ENCODE peak calls at places on chromosomes 1 and 21, in five cellular contexts. One of them, this sample, is unnamed.

GRCh38 chr1:2208309-2209239 is 14.0 kb upstream of the FAAP20 start:
- DNase-seq in HFF-Myc: no peak
- DNase-seq in IMR-90: peak
- DNase-seq in psoas muscle: peak
- DNase-seq in lower leg skin: no peak
- DNase-seq in this sample: peak

GRCh38 chr21:30625449-30625848 is 5.0 kb downstream of the KRTAP20-4 start:
- DNase-seq in psoas muscle: no peak
- DNase-seq in IMR-90: no peak
- DNase-seq in lower leg skin: no peak
- DNase-seq in HFF-Myc: no peak
- DNase-seq in this sample: no peak

GRCh38 chr1:246726255-246726679 is 2.1 kb downstream of the SCCPDH start:
- DNase-seq in HFF-Myc: no peak
- DNase-seq in IMR-90: no peak
- DNase-seq in lower leg skin: no peak
- DNase-seq in psoas muscle: no peak
- DNase-seq in this sample: no peak

GRCh38 chr1:91160363-91161075 is 138.7 kb upstream of the ZNF644 start:
- DNase-seq in psoas muscle: no peak
- DNase-seq in IMR-90: no peak
- DNase-seq in lower leg skin: no peak
- DNase-seq in HFF-Myc: no peak
- DNase-seq in this sample: no peak

GRCh38 chr1:1121611-1122077 is 5.8 kb upstream of the C1orf159 start:
- DNase-seq in HFF-Myc: no peak
- DNase-seq in psoas muscle: no peak
- DNase-seq in lower leg skin: no peak
- DNase-seq in IMR-90: no peak
- DNase-seq in this sample: no peak

GRCh38 chr1:154884868-154885706 is 15.0 kb upstream of the KCNN3 start:
- DNase-seq in psoas muscle: no peak
- DNase-seq in IMR-90: no peak
- DNase-seq in HFF-Myc: no peak
- DNase-seq in lower leg skin: no peak
- DNase-seq in this sample: no peak

GRCh38 chr21:20570824-20571232 is 427.4 kb upstream of the NCAM2 start:
- DNase-seq in lower leg skin: no peak
- DNase-seq in psoas muscle: no peak
- DNase-seq in HFF-Myc: no peak
- DNase-seq in IMR-90: no peak
- DNase-seq in this sample: no peak

GRCh38 chr1:214525535-214526019 is 25.8 kb downstream of the PTPN14 start:
- DNase-seq in IMR-90: peak
- DNase-seq in HFF-Myc: no peak
- DNase-seq in psoas muscle: no peak
- DNase-seq in lower leg skin: no peak
- DNase-seq in this sample: peak

GRCh38 chr1:53086504-53087070 is 24.6 kb downstream of the PODN start:
- DNase-seq in psoas muscle: no peak
- DNase-seq in lower leg skin: no peak
- DNase-seq in HFF-Myc: no peak
- DNase-seq in IMR-90: no peak
- DNase-seq in this sample: no peak

GRCh38 chr1:47627016-47627415 is 189.2 kb downstream of the FOXD2 start:
- DNase-seq in HFF-Myc: no peak
- DNase-seq in psoas muscle: no peak
- DNase-seq in lower leg skin: no peak
- DNase-seq in IMR-90: no peak
- DNase-seq in this sample: no peak

GRCh38 chr1:187685338-187685737 is 856.6 kb downstream of the PLA2G4A start:
- DNase-seq in lower leg skin: no peak
- DNase-seq in HFF-Myc: no peak
- DNase-seq in psoas muscle: no peak
- DNase-seq in IMR-90: peak
- DNase-seq in this sample: no peak

GRCh38 chr21:33490991-33491372 is 534 bp downstream of the DNAJC28 start:
- DNase-seq in psoas muscle: no peak
- DNase-seq in IMR-90: no peak
- DNase-seq in lower leg skin: no peak
- DNase-seq in HFF-Myc: no peak
- DNase-seq in this sample: no peak

GRCh38 chr1:99677416-99677815 is 31.5 kb downstream of the PALMD start:
- DNase-seq in HFF-Myc: no peak
- DNase-seq in IMR-90: no peak
- DNase-seq in lower leg skin: no peak
- DNase-seq in psoas muscle: no peak
- DNase-seq in this sample: no peak
- TF ChIP-seq CTCF in HFF-Myc: no peak
- TF ChIP-seq CTCF in IMR-90: no peak
- TF ChIP-seq CTCF in lower leg skin: no peak
- TF ChIP-seq CTCF in psoas muscle: no peak
- TF ChIP-seq CTCF in this sample: no peak

DNA sequence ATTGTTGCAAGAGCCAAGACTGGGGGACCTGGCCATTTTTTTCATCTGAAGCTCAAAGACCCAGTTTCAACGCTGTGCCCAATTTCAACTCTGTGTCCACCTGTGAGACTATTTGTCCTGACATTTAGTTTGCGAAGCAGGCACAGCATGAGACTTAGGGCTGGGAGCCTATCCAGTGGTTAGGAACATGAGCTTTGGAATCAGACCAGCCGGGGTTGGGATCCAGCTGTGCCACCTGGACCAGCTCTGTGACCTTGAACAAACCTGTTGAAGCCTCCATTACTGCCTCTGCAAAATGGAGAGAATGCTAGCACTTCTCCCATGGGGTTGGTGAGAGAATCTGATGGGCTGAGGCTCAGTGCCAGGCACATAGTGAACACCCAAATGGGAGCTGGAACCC is 206.1 kb upstream of the TMEM51 start:
- DNase-seq in psoas muscle: no peak
- DNase-seq in lower leg skin: no peak
- DNase-seq in HFF-Myc: no peak
- DNase-seq in IMR-90: no peak
- DNase-seq in this sample: no peak
- H3K4me3 ChIP-seq in psoas muscle: no peak
- H3K4me3 ChIP-seq in lower leg skin: no peak
- H3K4me3 ChIP-seq in HFF-Myc: no peak
- H3K4me3 ChIP-seq in IMR-90: peak
- H3K4me3 ChIP-seq in this sample: no peak

GRCh38 chr1:67213164-67213563 is 46.9 kb downstream of the IL23R start:
- DNase-seq in lower leg skin: no peak
- DNase-seq in IMR-90: peak
- DNase-seq in psoas muscle: no peak
- DNase-seq in HFF-Myc: no peak
- DNase-seq in this sample: no peak
- TF ChIP-seq CTCF in lower leg skin: no peak
- TF ChIP-seq CTCF in IMR-90: peak
- TF ChIP-seq CTCF in psoas muscle: peak
- TF ChIP-seq CTCF in HFF-Myc: peak
- TF ChIP-seq CTCF in this sample: peak

DNA sequence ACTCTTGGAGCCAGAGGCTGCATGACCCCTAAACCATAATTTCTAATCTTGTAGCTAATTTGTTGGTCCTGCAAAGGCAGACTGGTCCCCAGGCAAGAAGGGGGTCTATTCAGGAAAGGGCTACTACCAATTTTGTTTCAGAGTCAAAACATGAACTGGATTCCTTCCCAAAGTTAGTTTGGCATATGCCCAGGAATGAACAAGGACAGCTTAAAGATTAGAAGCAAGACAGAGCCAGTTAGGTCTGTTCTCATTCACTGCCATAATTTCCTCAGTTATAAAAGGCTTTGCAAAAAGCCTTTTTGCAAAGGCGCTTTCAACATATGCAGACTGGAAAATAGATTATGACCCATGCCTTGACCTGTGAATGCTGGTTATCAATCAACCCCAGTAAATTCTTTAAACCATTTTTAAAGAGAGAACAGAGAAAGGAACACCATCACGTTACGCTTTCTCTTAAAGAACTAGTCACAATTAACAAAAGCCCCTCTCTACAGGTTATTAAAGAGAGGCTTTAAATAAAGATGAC is 1.6 kb upstream of the FRRS1 start:
- DNase-seq in IMR-90: no peak
- DNase-seq in psoas muscle: no peak
- DNase-seq in HFF-Myc: no peak
- DNase-seq in lower leg skin: no peak
- DNase-seq in this sample: no peak
- H3K4me3 ChIP-seq in IMR-90: no peak
- H3K4me3 ChIP-seq in psoas muscle: no peak
- H3K4me3 ChIP-seq in HFF-Myc: no peak
- H3K4me3 ChIP-seq in lower leg skin: no peak
- H3K4me3 ChIP-seq in this sample: no peak

GRCh38 chr1:92298573-92299476 is at the start of the genes GLMN and RPAP2:
- DNase-seq in psoas muscle: peak
- DNase-seq in IMR-90: peak
- DNase-seq in HFF-Myc: peak
- DNase-seq in lower leg skin: peak
- DNase-seq in this sample: peak

GRCh38 chr1:92299477-92300125 is 742 bp downstream of the RPAP2 start:
- DNase-seq in psoas muscle: no peak
- DNase-seq in HFF-Myc: no peak
- DNase-seq in IMR-90: no peak
- DNase-seq in lower leg skin: no peak
- DNase-seq in this sample: no peak

GRCh38 chr1:92301021-92301420 is 2.2 kb downstream of the RPAP2 start:
- DNase-seq in IMR-90: no peak
- DNase-seq in psoas muscle: no peak
- DNase-seq in HFF-Myc: no peak
- DNase-seq in lower leg skin: no peak
- DNase-seq in this sample: no peak

DNA sequence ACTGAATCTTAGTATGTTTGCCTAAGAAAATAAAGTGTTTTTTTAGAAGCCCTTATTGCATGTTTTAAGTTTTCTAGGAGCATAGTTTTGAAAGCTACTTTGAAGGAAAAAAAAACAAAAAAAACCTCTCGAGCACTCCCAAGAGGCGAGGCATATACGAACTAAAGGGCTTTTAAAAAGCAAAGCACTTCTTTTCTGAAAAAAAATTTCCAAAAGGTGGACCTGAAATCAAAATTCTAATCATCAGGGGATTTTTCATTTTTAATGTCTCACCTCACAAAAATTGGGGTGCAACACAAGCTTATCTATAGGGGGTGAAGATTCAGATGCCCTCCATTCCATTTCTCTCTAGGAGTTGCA is 594 bp downstream of the GLMN start:
- DNase-seq in lower leg skin: no peak
- DNase-seq in HFF-Myc: no peak
- DNase-seq in IMR-90: no peak
- DNase-seq in psoas muscle: no peak
- DNase-seq in this sample: no peak
- TF ChIP-seq CTCF in lower leg skin: no peak
- TF ChIP-seq CTCF in HFF-Myc: no peak
- TF ChIP-seq CTCF in IMR-90: peak
- TF ChIP-seq CTCF in psoas muscle: no peak
- TF ChIP-seq CTCF in this sample: no peak

DNA sequence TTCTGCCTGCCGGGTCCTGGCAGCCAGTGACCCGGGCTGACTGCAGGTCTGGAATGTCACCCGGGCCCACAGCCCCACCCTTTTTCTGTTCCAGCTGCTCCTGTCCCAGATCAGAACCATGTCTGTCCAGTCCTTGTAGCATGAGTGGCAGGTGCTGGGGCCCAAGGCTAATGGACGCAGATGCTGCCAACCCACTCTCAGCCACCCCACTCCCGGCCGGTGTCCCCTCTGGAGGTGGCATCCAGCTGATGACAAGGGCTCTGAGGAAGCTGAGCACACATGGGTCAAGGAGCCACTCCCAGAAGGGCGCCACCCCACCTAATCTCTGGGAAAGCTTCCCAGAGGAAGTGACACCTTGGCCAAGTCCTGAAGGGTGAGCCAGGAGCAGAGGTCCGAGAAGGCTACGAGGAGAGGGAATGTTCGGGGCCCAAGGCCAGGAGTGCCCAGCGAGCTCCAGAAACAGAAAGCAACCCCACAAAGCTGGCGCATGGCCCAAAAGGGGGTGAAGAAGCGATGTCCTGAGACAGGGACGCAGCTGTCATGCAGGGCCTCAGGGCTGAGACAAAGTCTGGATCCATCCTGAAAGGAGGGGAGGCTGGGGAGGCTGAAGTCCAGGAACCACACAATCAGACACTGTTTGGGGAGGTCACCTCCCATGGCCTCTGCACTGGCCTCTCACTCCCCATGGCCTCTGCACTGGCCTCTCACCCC is 39.5 kb downstream of the ACOT7 start:
- DNase-seq in psoas muscle: peak
- DNase-seq in lower leg skin: no peak
- DNase-seq in IMR-90: no peak
- DNase-seq in HFF-Myc: no peak
- DNase-seq in this sample: no peak
- H3K4me3 ChIP-seq in psoas muscle: no peak
- H3K4me3 ChIP-seq in lower leg skin: no peak
- H3K4me3 ChIP-seq in IMR-90: no peak
- H3K4me3 ChIP-seq in HFF-Myc: no peak
- H3K4me3 ChIP-seq in this sample: no peak

This sample was measured in astrocyte of the cerebellum.